ENCODE peak calls at places on chromosomes 1 and 21, in eight cellular contexts. L, F, Z, U, B, M, Y and X are unnamed samples. For H3K27me3 and H3K4me1, the result is how much of the 10 kb centered on the place peaks cover.

GRCh38 chr1:147821883-147822282 is 61.5 kb upstream of the GJA5 start:
- DNase-seq in L (no peak), F (no peak), Z (no peak), U (no peak), B (no peak), M (no peak), Y (no peak), X (no peak)

GRCh38 chr1:227733309-227733705 is 1.8 kb downstream of the JMJD4 start:
- DNase-seq in L (no peak), F (no peak), Z (no peak), U (no peak), B (no peak), M (peak), Y (no peak), X (no peak)

GRCh38 chr1:84862810-84863251 is 30.2 kb downstream of the LPAR3 start:
- DNase-seq in L (peak), F (peak), Z (no peak), U (no peak), B (no peak), M (no peak), Y (no peak), X (no peak)

GRCh38 chr1:53733975-53734649 is 4.9 kb downstream of the GLIS1 start:
- DNase-seq in L (no peak), F (no peak), Z (no peak), U (no peak), B (no peak), M (no peak), Y (no peak), X (no peak)

GRCh38 chr1:209190591-209191241 is 392.8 kb upstream of the CAMK1G start:
- DNase-seq in L (no peak), F (no peak), Z (peak), U (no peak), B (peak), M (no peak), Y (no peak), X (peak)

GRCh38 chr1:181479137-181479745 is 4.1 kb upstream of the CACNA1E start:
- DNase-seq in L (peak), F (peak), Z (peak), U (no peak), B (no peak), M (no peak), Y (no peak), X (peak)

GRCh38 chr1:184954232-184954995 is 19.9 kb downstream of the NIBAN1 start:
- DNase-seq in L (no peak), F (no peak), Z (no peak), U (no peak), B (no peak), M (no peak), Y (no peak), X (no peak)

GRCh38 chr1:71170925-71171324 is 90.1 kb upstream of the ZRANB2 start:
- DNase-seq in L (no peak), F (no peak), Z (peak), U (no peak), B (no peak), M (no peak), Y (no peak), X (no peak)

GRCh38 chr1:201266774-201267173 is 16.5 kb upstream of the PKP1 start:
- DNase-seq in L (no peak), F (no peak), Z (no peak), U (no peak), B (no peak), M (no peak), Y (peak), X (no peak)

GRCh38 chr1:44347280-44347679 is 7.8 kb downstream of the ERI3 start:
- DNase-seq in L (no peak), F (no peak), Z (no peak), U (no peak), B (no peak), M (no peak), Y (no peak), X (no peak)

GRCh38 chr1:82388679-82389078 is 587.9 kb downstream of the ADGRL2 start:
- DNase-seq in L (no peak), F (no peak), Z (no peak), U (no peak), B (no peak), M (no peak), Y (no peak), X (no peak)

GRCh38 chr1:53258216-53258615 is 19.9 kb upstream of the MAGOH start:
- DNase-seq in L (no peak), F (no peak), Z (no peak), U (no peak), B (no peak), M (no peak), Y (no peak), X (no peak)

GRCh38 chr1:168907053-168907452 is 178.0 kb upstream of the DPT start:
- DNase-seq in L (no peak), F (no peak), Z (no peak), U (no peak), B (no peak), M (no peak), Y (peak), X (no peak)

GRCh38 chr1:107000907-107001306 is 55.6 kb upstream of the PRMT6 start:
- DNase-seq in L (no peak), F (no peak), Z (no peak), U (no peak), B (no peak), M (no peak), Y (no peak), X (no peak)

GRCh38 chr1:8133657-8134430 is 107.7 kb upstream of the ERRFI1 start:
- DNase-seq in L (no peak), F (no peak), Z (no peak), U (peak), B (no peak), M (peak), Y (peak), X (no peak)

GRCh38 chr21:45740088-45740440 is 96.5 kb downstream of the PCBP3 start:
- DNase-seq in L (no peak), F (no peak), Z (no peak), U (no peak), B (no peak), M (no peak), Y (no peak), X (no peak)

GRCh38 chr1:28577052-28577678 is 14.9 kb upstream of the RAB42 start:
- DNase-seq in L (no peak), F (no peak), Z (no peak), U (no peak), B (no peak), M (no peak), Y (no peak), X (no peak)

GRCh38 chr1:39128959-39129358 is 75.5 kb upstream of the MACF1 start:
- DNase-seq in L (no peak), F (no peak), Z (no peak), U (no peak), B (no peak), M (no peak), Y (peak), X (no peak)

GRCh38 chr1:23159963-23160877 is 8.4 kb downstream of the LUZP1 start:
- DNase-seq in L (no peak), F (no peak), Z (no peak), U (no peak), B (no peak), M (no peak), Y (no peak), X (no peak)

GRCh38 chr1:155127672-155128468 is at the start of gene EFNA1:
- DNase-seq in L (peak), F (peak), Z (peak), U (no peak), B (no peak), M (peak), Y (peak), X (peak)

GRCh38 chr1:118788372-118788955 is 199.7 kb downstream of the TBX15 start:
- DNase-seq in L (no peak), F (no peak), Z (no peak), U (no peak), B (no peak), M (no peak), Y (no peak), X (no peak)

GRCh38 chr1:59057211-59057694 is 239.6 kb upstream of the FGGY start:
- DNase-seq in L (no peak), F (no peak), Z (peak), U (peak), B (no peak), M (peak), Y (peak), X (peak)

GRCh38 chr1:60832372-60832771 is 250.0 kb upstream of the NFIA start:
- DNase-seq in L (no peak), F (no peak), Z (no peak), U (no peak), B (no peak), M (no peak), Y (no peak), X (no peak)

GRCh38 chr1:29655945-29656866 is 419.9 kb downstream of the PTPRU start:
- DNase-seq in L (no peak), F (no peak), Z (peak), U (no peak), B (peak), M (no peak), Y (peak), X (peak)

GRCh38 chr21:33169360-33169759 is 60.4 kb upstream of the IFNAR2 start:
- DNase-seq in L (no peak), F (no peak), Z (no peak), U (no peak), B (no peak), M (no peak), Y (no peak), X (no peak)
- H3K27me3 ChIP-seq in L (under half), F (under half), Z (under half), U (under half), B (under half), M (under half), Y (under half), X (under half)

GRCh38 chr1:177586429-177586828 is 383.4 kb downstream of the SEC16B start:
- DNase-seq in L (no peak), F (no peak), Z (no peak), U (no peak), B (no peak), M (no peak), Y (no peak), X (no peak)
- H3K4me3 ChIP-seq in L (no peak), F (no peak), Z (no peak), U (no peak), B (no peak), M (no peak), Y (no peak), X (no peak)

DNA sequence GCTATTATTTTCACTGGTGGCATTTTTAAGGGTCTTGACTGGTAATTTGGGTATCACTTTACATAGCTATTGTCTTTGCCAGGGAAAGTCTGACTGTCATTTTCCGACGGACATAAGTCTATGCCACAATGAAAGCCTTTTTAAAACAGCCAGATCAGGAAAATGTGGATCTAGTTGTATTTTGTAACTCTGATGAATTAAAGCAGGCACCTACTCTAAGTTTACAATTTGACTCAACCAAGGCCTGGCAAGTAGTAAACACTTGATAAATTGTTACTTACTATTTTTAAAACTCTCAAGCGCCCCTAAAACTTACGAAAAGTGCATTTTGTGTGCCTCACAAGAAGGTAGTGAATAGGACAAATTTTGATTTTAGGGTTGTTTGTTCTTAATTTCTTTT is 164.5 kb downstream of the SDCCAG8 start:
- DNase-seq in L (no peak), F (no peak), Z (no peak), U (no peak), B (no peak), M (no peak), Y (no peak), X (no peak)
- H3K4me1 ChIP-seq in L (under half), F (under half), Z (under half), U (under half), B (under half), M (under half), Y (under half), X (under half)

GRCh38 chr1:90856608-90857007 is 139.5 kb upstream of the BARHL2 start:
- DNase-seq in L (no peak), F (no peak), Z (no peak), U (no peak), B (no peak), M (no peak), Y (no peak), X (no peak)

GRCh38 chr1:90851711-90852050 is 134.6 kb upstream of the BARHL2 start:
- DNase-seq in L (no peak), F (no peak), Z (no peak), U (no peak), B (no peak), M (no peak), Y (no peak), X (no peak)

GRCh38 chr1:90850181-90850924 is 133.3 kb upstream of the BARHL2 start:
- DNase-seq in L (no peak), F (no peak), Z (peak), U (no peak), B (no peak), M (peak), Y (peak), X (peak)

GRCh38 chr1:90854559-90854958 is 137.5 kb upstream of the BARHL2 start:
- DNase-seq in L (no peak), F (no peak), Z (no peak), U (no peak), B (no peak), M (no peak), Y (no peak), X (no peak)

DNA sequence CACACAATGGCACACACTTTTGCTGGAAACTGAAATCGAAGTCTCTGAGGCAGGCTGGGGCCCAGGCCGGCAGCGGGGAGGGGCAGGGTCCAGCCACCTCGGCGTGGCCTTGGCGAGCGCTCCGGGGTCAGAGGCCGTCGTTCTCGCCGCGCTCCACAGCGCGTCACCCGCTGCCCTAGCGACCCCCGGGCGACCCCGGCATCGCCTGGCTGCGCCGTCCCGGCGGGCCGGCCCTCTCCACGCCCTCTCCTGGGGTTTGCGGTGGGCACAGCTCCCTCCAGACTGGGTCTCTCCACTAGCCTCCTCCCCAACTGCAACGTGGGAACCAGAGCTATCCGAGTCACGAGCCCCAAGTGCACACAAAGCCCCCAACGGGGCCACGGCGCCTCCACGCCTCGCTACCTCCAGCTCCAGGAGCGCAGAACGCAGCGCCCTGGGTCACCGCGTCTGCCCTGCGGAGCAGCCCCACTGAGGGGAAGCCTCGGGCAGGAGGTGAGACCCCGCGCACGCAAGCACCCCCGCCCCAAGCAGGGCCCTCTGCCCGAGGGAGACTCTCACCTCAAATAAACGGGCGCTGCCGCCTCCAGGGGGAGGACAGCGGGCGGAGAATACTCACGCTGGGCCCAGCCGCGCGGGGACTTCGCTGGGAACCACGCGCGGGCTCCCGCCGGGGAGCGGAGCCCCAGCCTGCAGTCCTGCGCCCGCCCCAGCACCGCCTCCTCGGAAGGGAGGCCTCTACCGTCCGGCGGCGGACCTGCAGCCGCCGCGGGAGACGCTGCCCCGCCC is 134.0 kb upstream of the BARHL2 start:
- DNase-seq in L (peak), F (peak), Z (peak), U (no peak), B (no peak), M (peak), Y (peak), X (peak)
- H3K27me3 ChIP-seq in L (under half), F (under half), Z (half or more), U (under half), B (under half), M (under half), Y (under half), X (under half)

GRCh38 chr1:153880962-153881361 is 41.8 kb downstream of the GATAD2B start:
- DNase-seq in L (no peak), F (peak), Z (peak), U (peak), B (no peak), M (peak), Y (peak), X (peak)
- H3K4me3 ChIP-seq in L (no peak), F (no peak), Z (no peak), U (peak), B (no peak), M (no peak), Y (no peak), X (peak)

GRCh38 chr1:225768662-225769426 is 8.8 kb upstream of the SRP9 start:
- DNase-seq in L (no peak), F (no peak), Z (no peak), U (no peak), B (no peak), M (peak), Y (no peak), X (peak)

GRCh38 chr1:225763815-225764548 is 13.6 kb upstream of the SRP9 start:
- DNase-seq in L (no peak), F (no peak), Z (no peak), U (no peak), B (no peak), M (peak), Y (peak), X (no peak)

GRCh38 chr1:225767591-225768540 is 9.8 kb upstream of the SRP9 start:
- DNase-seq in L (no peak), F (no peak), Z (no peak), U (no peak), B (no peak), M (peak), Y (peak), X (peak)

GRCh38 chr1:225766967-225767413 is 10.6 kb upstream of the SRP9 start:
- DNase-seq in L (no peak), F (no peak), Z (no peak), U (peak), B (no peak), M (peak), Y (peak), X (no peak)

GRCh38 chr1:225765982-225766674 is 11.5 kb upstream of the SRP9 start:
- DNase-seq in L (no peak), F (no peak), Z (no peak), U (no peak), B (no peak), M (peak), Y (peak), X (no peak)
- H3K4me1 ChIP-seq in L (under half), F (under half), Z (under half), U (under half), B (under half), M (under half), Y (under half), X (under half)

GRCh38 chr1:204940591-204940990 is 69.9 kb downstream of the NFASC start:
- DNase-seq in L (no peak), F (no peak), Z (no peak), U (no peak), B (no peak), M (no peak), Y (no peak), X (no peak)

GRCh38 chr1:204941415-204942338 is 71.0 kb downstream of the NFASC start:
- DNase-seq in L (peak), F (peak), Z (peak), U (no peak), B (peak), M (peak), Y (peak), X (peak)

GRCh38 chr1:204935155-204935554 is 64.5 kb downstream of the NFASC start:
- DNase-seq in L (no peak), F (no peak), Z (no peak), U (no peak), B (no peak), M (no peak), Y (no peak), X (no peak)

GRCh38 chr1:204936765-204937164 is 66.1 kb downstream of the NFASC start:
- DNase-seq in L (no peak), F (no peak), Z (no peak), U (no peak), B (no peak), M (no peak), Y (no peak), X (no peak)

GRCh38 chr1:204937901-204938300 is 67.2 kb downstream of the NFASC start:
- DNase-seq in L (no peak), F (no peak), Z (no peak), U (no peak), B (no peak), M (no peak), Y (no peak), X (no peak)
- H3K27me3 ChIP-seq in L (under half), F (under half), Z (under half), U (under half), B (under half), M (under half), Y (under half), X (under half)

GRCh38 chr1:238823416-238823815 is 563.0 kb upstream of the CHRM3 start:
- DNase-seq in L (no peak), F (no peak), Z (no peak), U (no peak), B (no peak), M (no peak), Y (no peak), X (no peak)
- H3K4me3 ChIP-seq in L (no peak), F (no peak), Z (no peak), U (no peak), B (no peak), M (no peak), Y (no peak), X (no peak)

DNA sequence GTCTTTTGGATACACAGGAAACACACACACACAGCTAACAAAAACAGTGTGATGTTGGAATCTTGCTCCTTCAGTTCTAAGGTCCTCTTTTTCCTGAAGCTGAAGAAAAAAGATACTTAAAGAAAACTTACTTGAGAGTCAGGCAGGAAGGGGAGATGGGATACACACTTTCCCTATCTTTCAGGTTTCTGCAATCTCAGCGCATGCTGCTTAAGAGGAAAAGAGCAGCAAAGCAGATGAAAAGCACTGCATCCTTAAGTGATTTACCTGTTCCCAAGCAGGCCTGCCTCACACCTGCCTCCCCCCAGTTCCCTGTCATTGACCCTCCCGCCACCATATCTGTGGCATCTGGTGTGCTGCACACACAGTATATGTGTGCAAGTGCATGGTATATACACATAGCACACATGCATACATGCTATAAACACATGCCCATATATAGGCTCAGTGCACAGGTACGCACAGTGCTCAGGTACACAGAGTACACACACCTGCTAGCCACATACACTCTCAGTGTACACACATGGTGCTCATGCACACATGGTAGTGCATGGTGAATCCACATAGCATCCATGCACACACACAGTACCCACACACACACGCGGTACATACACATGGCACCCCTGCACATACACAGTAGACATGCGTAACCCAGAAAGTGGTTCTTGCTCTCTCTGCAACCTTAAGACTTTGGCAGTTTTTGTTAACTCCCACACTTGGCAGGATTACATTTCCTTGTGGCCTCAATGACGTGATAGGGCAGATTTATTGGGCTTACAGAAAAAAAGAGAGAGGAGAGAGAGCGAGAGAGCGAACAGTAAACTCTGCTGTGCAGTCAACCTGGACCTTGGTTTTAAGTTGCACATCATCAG is 166.9 kb downstream of the TOMM20 start:
- DNase-seq in L (no peak), F (no peak), Z (no peak), U (no peak), B (no peak), M (no peak), Y (peak), X (no peak)
- H3K4me1 ChIP-seq in L (under half), F (half or more), Z (under half), U (under half), B (under half), M (under half), Y (under half), X (under half)